ENCODE peak calls at places on chromosomes 2 and 18, in four cellular contexts. One of them, this sample, is unnamed.

GRCh38 chr18:62438876-62439275 is 83.9 kb upstream of the ZCCHC2 start:
- DNase-seq in AG10803: no peak
- DNase-seq in CD8-positive, alpha-beta T cell: no peak
- DNase-seq in WERI-Rb-1: no peak
- DNase-seq in this sample: no peak

GRCh38 chr18:59864446-59864764 is 35.4 kb upstream of the PMAIP1 start:
- DNase-seq in AG10803: no peak
- DNase-seq in CD8-positive, alpha-beta T cell: no peak
- DNase-seq in WERI-Rb-1: no peak
- DNase-seq in this sample: no peak

GRCh38 chr2:135246856-135247255 is 194.8 kb downstream of the RAB3GAP1 start:
- DNase-seq in AG10803: no peak
- DNase-seq in CD8-positive, alpha-beta T cell: no peak
- DNase-seq in WERI-Rb-1: no peak
- DNase-seq in this sample: no peak

GRCh38 chr2:85255813-85256581 is 71.8 kb downstream of the TGOLN2 start:
- DNase-seq in AG10803: peak; percentile 53
- DNase-seq in CD8-positive, alpha-beta T cell: no peak
- DNase-seq in WERI-Rb-1: peak; percentile 73
- DNase-seq in this sample: no peak

GRCh38 chr2:136235451-136236418 is 117.8 kb upstream of the CXCR4 start:
- DNase-seq in AG10803: peak; percentile 40
- DNase-seq in CD8-positive, alpha-beta T cell: no peak
- DNase-seq in WERI-Rb-1: no peak
- DNase-seq in this sample: no peak

GRCh38 chr2:127080226-127080940 is 26.6 kb downstream of the BIN1 start:
- DNase-seq in AG10803: no peak
- DNase-seq in CD8-positive, alpha-beta T cell: no peak
- DNase-seq in WERI-Rb-1: no peak
- DNase-seq in this sample: no peak

GRCh38 chr2:174957049-174957448 is 48.1 kb downstream of the CHN1 start:
- DNase-seq in AG10803: no peak
- DNase-seq in CD8-positive, alpha-beta T cell: no peak
- DNase-seq in WERI-Rb-1: no peak
- DNase-seq in this sample: no peak

GRCh38 chr2:110717734-110718133 is 14.6 kb upstream of the ACOXL start:
- DNase-seq in AG10803: no peak
- DNase-seq in CD8-positive, alpha-beta T cell: no peak
- DNase-seq in WERI-Rb-1: no peak
- DNase-seq in this sample: no peak

GRCh38 chr18:23591011-23591410 is 4.7 kb upstream of the NPC1 start:
- DNase-seq in AG10803: peak; percentile 62
- DNase-seq in CD8-positive, alpha-beta T cell: no peak
- DNase-seq in WERI-Rb-1: no peak
- DNase-seq in this sample: no peak

GRCh38 chr2:69181806-69182427 is 168.9 kb downstream of the ANTXR1 start:
- DNase-seq in AG10803: no peak
- DNase-seq in CD8-positive, alpha-beta T cell: no peak
- DNase-seq in WERI-Rb-1: no peak
- DNase-seq in this sample: no peak

GRCh38 chr2:96537734-96538486 is 1.4 kb downstream of the ARID5A start:
- DNase-seq in AG10803: no peak
- DNase-seq in CD8-positive, alpha-beta T cell: peak; percentile 59
- DNase-seq in WERI-Rb-1: no peak
- DNase-seq in this sample: no peak

GRCh38 chr18:41974661-41975286 is 19.7 kb downstream of the PIK3C3 start:
- DNase-seq in AG10803: no peak
- DNase-seq in CD8-positive, alpha-beta T cell: no peak
- DNase-seq in WERI-Rb-1: no peak
- DNase-seq in this sample: no peak

DNA sequence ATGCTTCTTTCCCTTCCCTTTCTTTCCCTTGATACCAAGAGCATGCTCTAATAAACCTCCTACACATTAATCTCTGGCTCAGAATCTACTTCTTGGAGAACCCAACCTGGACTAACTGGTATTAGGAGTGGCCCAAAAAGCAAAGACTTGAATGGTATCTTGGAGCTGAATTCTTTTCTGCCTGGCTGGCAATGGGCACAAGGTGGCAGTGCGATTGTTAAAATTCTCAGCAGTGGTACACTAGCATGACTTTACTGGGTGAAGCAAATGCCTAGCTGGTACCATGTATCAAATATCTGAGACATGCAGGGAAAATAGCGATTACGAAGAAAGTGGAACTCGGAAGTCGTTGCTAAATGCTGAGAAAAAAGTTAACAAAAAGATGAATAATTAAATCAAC is 376.1 kb downstream of the XIRP2 start:
- DNase-seq in AG10803: no peak
- DNase-seq in CD8-positive, alpha-beta T cell: no peak
- DNase-seq in WERI-Rb-1: peak; percentile 35
- DNase-seq in this sample: no peak
- TF ChIP-seq CTCF in AG10803: peak; percentile 19
- TF ChIP-seq CTCF in CD8-positive, alpha-beta T cell: no peak
- TF ChIP-seq CTCF in WERI-Rb-1: peak; percentile 49
- TF ChIP-seq CTCF in this sample: no peak

DNA sequence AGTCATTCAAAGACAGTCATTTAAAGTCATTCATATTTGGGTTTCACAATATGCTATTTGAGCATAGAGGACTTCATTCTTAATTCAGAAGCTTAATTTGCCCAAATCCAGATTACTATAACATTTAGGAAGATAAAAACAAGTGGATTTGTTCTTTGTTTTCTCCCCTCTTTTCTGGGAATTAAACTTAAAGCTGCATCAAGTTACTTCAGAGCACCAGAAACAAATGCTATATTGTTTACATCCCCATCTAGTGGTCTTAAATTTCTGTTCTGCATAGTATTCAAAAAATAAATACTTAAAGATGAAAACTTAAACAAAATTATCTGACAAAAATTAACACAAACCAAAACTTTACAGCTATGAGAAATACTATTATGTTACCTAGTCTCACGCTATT is 34.7 kb upstream of the MARCHF7 start:
- DNase-seq in AG10803: peak; percentile 19
- DNase-seq in CD8-positive, alpha-beta T cell: no peak
- DNase-seq in WERI-Rb-1: no peak
- DNase-seq in this sample: no peak
- TF ChIP-seq CTCF in AG10803: peak; percentile 42
- TF ChIP-seq CTCF in CD8-positive, alpha-beta T cell: no peak
- TF ChIP-seq CTCF in WERI-Rb-1: no peak
- TF ChIP-seq CTCF in this sample: no peak

DNA sequence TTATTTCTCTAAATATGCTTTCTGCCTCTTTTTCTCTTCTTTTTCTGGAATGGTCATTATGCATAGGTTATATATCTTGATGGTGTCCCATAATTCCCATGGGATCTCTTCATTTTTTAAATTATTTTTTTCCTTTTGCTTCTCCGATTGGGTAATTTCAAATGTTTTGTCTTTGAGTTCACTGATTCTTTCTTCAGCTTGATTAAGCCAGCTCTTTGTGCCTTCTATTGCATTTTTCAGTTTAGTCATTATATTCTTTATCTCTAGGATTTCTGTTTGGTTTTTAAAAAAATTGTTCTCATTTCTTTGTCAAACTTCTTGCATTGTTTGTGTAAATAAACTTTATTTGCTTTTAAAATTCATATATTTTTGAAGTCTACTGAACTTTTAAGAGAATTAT is 251.1 kb downstream of the INSIG2 start:
- DNase-seq in AG10803: no peak
- DNase-seq in CD8-positive, alpha-beta T cell: no peak
- DNase-seq in WERI-Rb-1: no peak
- DNase-seq in this sample: no peak
- TF ChIP-seq CTCF in AG10803: no peak
- TF ChIP-seq CTCF in CD8-positive, alpha-beta T cell: no peak
- TF ChIP-seq CTCF in WERI-Rb-1: no peak
- TF ChIP-seq CTCF in this sample: no peak

GRCh38 chr2:27663463-27664244 is at the start of the genes SLC4A1AP and SUPT7L:
- DNase-seq in AG10803: peak; percentile 88
- DNase-seq in CD8-positive, alpha-beta T cell: peak; percentile 54
- DNase-seq in WERI-Rb-1: peak; percentile 75
- DNase-seq in this sample: peak; percentile 76
- TF ChIP-seq CTCF in AG10803: peak; percentile 10
- TF ChIP-seq CTCF in CD8-positive, alpha-beta T cell: no peak
- TF ChIP-seq CTCF in WERI-Rb-1: no peak
- TF ChIP-seq CTCF in this sample: no peak

This sample was measured in GM20000.